ENCODE peak calls at places on chromosomes 4 and X, in five cellular contexts. N is foreskin fibroblast, C is hepatocyte, V is choroid plexus epithelial cell, U is ecto neural progenitor cell. T is an unnamed sample.

GRCh38 chrX:142249721-142250120 is 44.6 kb upstream of the MAGEC2 start:
- DNase-seq in N (no peak), V (no peak), C (no peak), U (no peak), T (no peak)

GRCh38 chr4:84497220-84497834 is 1.8 kb downstream of the NKX6-1 start:
- DNase-seq in C (no peak), N (no peak), V (peak), U (no peak), T (no peak)

GRCh38 chrX:46573331-46573895 is at the start of gene CHST7:
- DNase-seq in U (peak), N (peak), C (peak), V (peak), T (no peak)

GRCh38 chrX:51878056-51878455 is 15.4 kb upstream of the MAGED1 start:
- DNase-seq in V (no peak), N (no peak), C (no peak), U (no peak), T (no peak)

GRCh38 chr4:66572949-66573348 is 902.7 kb upstream of the EPHA5 start:
- DNase-seq in C (no peak), N (peak), U (no peak), V (peak), T (no peak)

GRCh38 chr4:153467897-153468262 is 1.7 kb downstream of the TMEM131L start:
- DNase-seq in V (no peak), U (no peak), C (no peak), N (no peak), T (no peak)

GRCh38 chr4:128847074-128847724 is 37.7 kb downstream of the JADE1 start:
- DNase-seq in C (no peak), V (no peak), U (no peak), N (no peak), T (no peak)

GRCh38 chr4:38145741-38146140 is 185.5 kb downstream of the PTTG2 start:
- DNase-seq in U (no peak), N (peak), V (peak), C (no peak), T (no peak)

GRCh38 chr4:3193531-3194203 is 55.3 kb upstream of the MSANTD1 start:
- DNase-seq in V (peak), U (no peak), C (no peak), N (no peak), T (no peak)

GRCh38 chrX:50211510-50211909 is 6.9 kb downstream of the CCNB3 start:
- DNase-seq in N (no peak), C (no peak), V (peak), U (no peak), T (no peak)

GRCh38 chr4:128249787-128250668 is 37.6 kb downstream of the PGRMC2 start:
- DNase-seq in U (no peak), V (no peak), C (no peak), N (no peak), T (no peak)

GRCh38 chrX:120213438-120214265 is 37.0 kb upstream of the ZBTB33 start:
- DNase-seq in C (peak), V (peak), U (peak), N (peak), T (peak)

GRCh38 chr4:88610771-88611170 is 18.5 kb downstream of the HERC3 start:
- DNase-seq in N (peak), U (no peak), C (no peak), V (no peak), T (no peak)

GRCh38 chr4:72031868-72032619 is at the start of gene NPFFR2:
- DNase-seq in N (no peak), V (no peak), U (peak), C (peak), T (no peak)

GRCh38 chr4:165965503-165965902 is 92.5 kb downstream of the TLL1 start:
- DNase-seq in C (no peak), U (no peak), V (peak), N (no peak), T (no peak)

GRCh38 chrX:1463581-1464281 is 11.0 kb upstream of the ASMTL start:
- DNase-seq in U (peak), C (no peak), V (no peak), N (no peak), T (no peak)

GRCh38 chr4:163568835-163569234 is 74.3 kb downstream of the TMA16 start:
- DNase-seq in C (no peak), N (no peak), V (no peak), U (no peak), T (no peak)

GRCh38 chr4:102586644-102587021 is 85.5 kb downstream of the NFKB1 start:
- DNase-seq in C (no peak), V (no peak), N (no peak), U (no peak), T (no peak)

GRCh38 chr4:82893942-82894341 is 3.0 kb upstream of the SEC31A start:
- DNase-seq in N (no peak), U (no peak), V (peak), C (peak), T (no peak)

GRCh38 chr4:113718252-113718651 is 43.3 kb downstream of the CAMK2D start:
- DNase-seq in U (no peak), N (no peak), V (no peak), C (no peak), T (no peak)

GRCh38 chr4:62232755-62233280 is 1032.7 kb downstream of the ADGRL3 start:
- DNase-seq in U (no peak), V (no peak), N (no peak), C (no peak), T (no peak)